ENCODE peak calls at places on chromosomes 6 and 20, in nine cellular contexts. Q is A172; G is upper lobe of right lung; F is colonic mucosa; B is GM12892; Z is HEK293T; H is stimulated activated CD4-positive, alpha-beta T cell treated with anti-CD3 and anti-CD28 coated beads, Interleukin-2, amount 100 ng/mL, for 24 hours; M is neuronal stem cell; J is MCF 10A. O is an unnamed sample.

GRCh38 chr6:152160346-152160745 is 352.9 kb downstream of the ESR1 start:
- DNase-seq in H (no peak), Q (no peak), M (no peak), G (no peak), J (no peak), B (no peak), Z (no peak), F (no peak), O (no peak)

GRCh38 chr6:47188588-47189021 is 121.1 kb downstream of the TNFRSF21 start:
- DNase-seq in J (peak), Z (no peak), M (no peak), F (peak), G (no peak), Q (peak), H (no peak), B (no peak), O (no peak)

GRCh38 chr20:42204261-42204660 is 586.1 kb upstream of the CHD6 start:
- DNase-seq in Z (no peak), M (peak), B (no peak), J (no peak), H (no peak), F (no peak), G (no peak), Q (no peak), O (peak)

GRCh38 chr6:111198841-111199240 is 111.5 kb downstream of the SLC16A10 start:
- DNase-seq in J (no peak), M (no peak), Q (no peak), H (no peak), B (no peak), G (no peak), F (no peak), Z (no peak), O (no peak)

GRCh38 chr6:68326762-68327161 is 308.3 kb upstream of the ADGRB3 start:
- DNase-seq in Q (no peak), G (peak), J (no peak), Z (no peak), B (no peak), M (no peak), F (no peak), H (no peak), O (no peak)

GRCh38 chr6:30790734-30791383 is 46.5 kb upstream of the IER3 start:
- DNase-seq in B (no peak), H (no peak), F (no peak), Z (no peak), Q (no peak), J (no peak), M (no peak), G (no peak), O (peak)

GRCh38 chr6:104995989-104996617 is 39.2 kb downstream of the LIN28B start:
- DNase-seq in G (no peak), F (no peak), Z (no peak), B (no peak), M (no peak), J (peak), H (no peak), Q (peak), O (peak)

GRCh38 chr6:157649311-157650260 is 173.5 kb upstream of the SNX9 start:
- DNase-seq in H (no peak), G (peak), M (no peak), Q (no peak), B (no peak), F (no peak), J (no peak), Z (no peak), O (no peak)

O was measured in T47D.